ENCODE peak calls at places on chromosome 19, in seven cellular contexts. D, R, G, S, O, P and J are unnamed samples.

GRCh38 chr19:49676136-49676689 is 858 bp upstream of the PRMT1 start:
- DNase-seq in S (peak; percentile 95), D (peak; percentile 93), R (peak; percentile 96), P (peak; percentile 89), O (peak; percentile 89), G (peak; percentile 90), J (peak; percentile 93)

GRCh38 chr19:13089139-13089856 is 13.4 kb downstream of the LYL1 start:
- DNase-seq in R (peak; percentile 61), G (no peak), O (peak; percentile 79), P (no peak), S (no peak), D (no peak), J (peak; percentile 69)

GRCh38 chr19:56988271-56988670 is 131.5 kb upstream of the USP29 start:
- DNase-seq in R (no peak), G (no peak), P (no peak), D (no peak), S (no peak), O (no peak), J (no peak)

GRCh38 chr19:13417054-13417453 is 89.2 kb downstream of the CACNA1A start:
- DNase-seq in D (no peak), S (no peak), O (no peak), R (no peak), P (no peak), G (no peak), J (no peak)

GRCh38 chr19:35355851-35356460 is 2.3 kb upstream of the FFAR3 start:
- DNase-seq in R (no peak), O (no peak), S (peak; percentile 12), P (no peak), G (no peak), D (no peak), J (no peak)

GRCh38 chr19:15583346-15583745 is 31.7 kb upstream of the CYP4F8 start:
- DNase-seq in G (no peak), S (no peak), O (no peak), D (no peak), R (no peak), P (no peak), J (no peak)

GRCh38 chr19:1027953-1028902 is 1.8 kb downstream of the CNN2 start:
- DNase-seq in S (peak; percentile 95), R (peak; percentile 94), G (peak; percentile 89), O (peak; percentile 77), D (peak; percentile 94), P (peak; percentile 64), J (peak; percentile 95)

GRCh38 chr19:934865-935422 is 9.1 kb downstream of the ARID3A start:
- DNase-seq in P (no peak), O (no peak), R (no peak), S (no peak), G (peak; percentile 57), D (peak; percentile 74), J (peak; percentile 71)

GRCh38 chr19:52102163-52102562 is 6.6 kb upstream of the ZNF841 start:
- DNase-seq in G (no peak), D (no peak), S (no peak), P (no peak), R (no peak), O (no peak), J (no peak)

GRCh38 chr19:38457202-38457601 is 23.7 kb downstream of the RYR1 start:
- DNase-seq in O (no peak), S (no peak), D (no peak), G (no peak), P (no peak), R (no peak), J (no peak)

GRCh38 chr19:50794074-50794777 is 4.0 kb downstream of the ACP4 start:
- DNase-seq in G (no peak), R (no peak), P (no peak), S (no peak), D (no peak), O (no peak), J (peak; percentile 22)

GRCh38 chr19:16113727-16114126 is 2.0 kb downstream of the RAB8A start:
- DNase-seq in G (no peak), O (no peak), S (no peak), R (no peak), P (no peak), D (no peak), J (no peak)

GRCh38 chr19:2225415-2226050 is 10.6 kb downstream of the PLEKHJ1 start:
- DNase-seq in P (no peak), G (no peak), O (no peak), R (no peak), D (no peak), S (no peak), J (no peak)

GRCh38 chr19:2226051-2226839 is 9.9 kb downstream of the PLEKHJ1 start:
- DNase-seq in D (no peak), O (no peak), S (no peak), P (no peak), R (no peak), G (no peak), J (no peak)

GRCh38 chr19:2227415-2228156 is 8.5 kb downstream of the PLEKHJ1 start:
- DNase-seq in G (no peak), P (no peak), R (no peak), S (no peak), O (no peak), D (no peak), J (no peak)

GRCh38 chr19:2228157-2229030 is 7.7 kb downstream of the PLEKHJ1 start:
- DNase-seq in O (no peak), S (no peak), D (no peak), P (no peak), R (no peak), G (no peak), J (no peak)

GRCh38 chr19:2226840-2227360 is 9.2 kb downstream of the PLEKHJ1 start:
- DNase-seq in S (no peak), O (no peak), D (no peak), P (no peak), R (no peak), G (no peak), J (no peak)
- H3K4me2 ChIP-seq in S (no peak overlapping the region), O (no peak overlapping the region), D (no peak overlapping the region), P (no peak overlapping the region), R (no peak overlapping the region), G (no peak overlapping the region), J (no peak overlapping the region)

GRCh38 chr19:40750035-40750284 is 317 bp downstream of the ACTMAP start:
- DNase-seq in P (no peak), R (no peak), D (no peak), G (no peak), O (no peak), S (no peak), J (peak; percentile 25)

GRCh38 chr19:40750285-40751064 is at the start of gene ACTMAP:
- DNase-seq in S (peak; percentile 100), P (peak; percentile 98), R (peak; percentile 100), O (peak; percentile 100), G (peak; percentile 99), D (peak; percentile 99), J (peak; percentile 100)

GRCh38 chr19:40747536-40747935 is 2.7 kb downstream of the ACTMAP start:
- DNase-seq in P (no peak), D (no peak), S (no peak), O (no peak), G (no peak), R (no peak), J (no peak)

GRCh38 chr19:40754611-40755247 is 3.7 kb downstream of the SNRPA start:
- DNase-seq in S (peak; percentile 40), O (no peak), D (no peak), G (no peak), R (no peak), P (no peak), J (peak; percentile 51)

GRCh38 chr19:40751065-40751923 is at the start of gene SNRPA:
- DNase-seq in D (peak; percentile 96), G (peak; percentile 92), O (peak; percentile 98), R (peak; percentile 100), S (peak; percentile 99), P (peak; percentile 95), J (peak; percentile 100)
- H3K4me2 ChIP-seq in D (peak within 1 kb of the TSS; percentile 94), G (peak within 1 kb of the TSS; percentile 94), O (peak within 1 kb of the TSS; percentile 85), R (peak within 1 kb of the TSS; percentile 78), S (peak within 1 kb of the TSS; percentile 94), P (peak within 1 kb of the TSS; percentile 92), J (peak within 1 kb of the TSS; percentile 100)

DNA sequence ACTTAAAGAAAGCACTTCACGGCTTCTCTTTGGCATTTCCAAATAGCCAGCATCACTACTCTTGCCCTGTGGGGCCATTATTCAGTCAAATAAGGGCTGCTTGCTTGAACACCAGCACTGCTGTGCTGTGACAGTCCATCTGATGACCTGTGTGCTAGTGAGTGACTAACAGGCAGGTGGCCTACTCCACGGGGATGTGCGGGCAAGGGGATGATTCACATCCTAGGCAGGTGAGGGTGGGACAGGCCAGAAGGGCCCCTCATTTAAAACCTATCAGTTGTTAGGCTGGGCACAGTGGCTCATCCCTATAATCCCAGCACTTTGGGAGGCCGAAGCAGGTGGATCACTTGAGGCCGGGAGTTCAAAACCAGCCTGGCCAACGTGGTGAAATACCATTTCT is 8.2 kb downstream of the CCNE1 start:
- DNase-seq in D (no peak), G (no peak), S (no peak), R (no peak), O (no peak), P (peak; percentile 85), J (no peak)
- H3K4me2 ChIP-seq in D (no peak overlapping the region), G (no peak overlapping the region), S (no peak overlapping the region), R (no peak overlapping the region), O (no peak overlapping the region), P (peak overlapping the region; percentile 8), J (no peak overlapping the region)

DNA sequence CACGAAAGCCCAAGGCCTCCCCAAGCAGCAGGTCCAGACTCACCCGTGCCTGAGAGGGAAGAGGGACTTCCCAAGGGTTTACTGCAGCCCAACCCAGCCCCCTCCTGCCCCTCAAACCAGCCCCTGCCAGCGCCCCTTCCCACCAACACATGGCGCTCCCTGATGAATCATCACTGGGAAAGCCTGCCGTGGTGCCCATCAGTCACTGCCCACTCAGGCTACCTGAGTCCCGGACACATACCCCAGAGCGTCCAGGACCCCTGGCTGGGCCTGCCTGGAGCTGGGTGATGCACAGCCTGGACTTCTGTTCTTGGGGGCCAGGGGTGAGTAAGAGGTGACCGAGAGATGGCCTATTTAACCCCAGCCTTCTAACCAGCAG is 60.6 kb downstream of the MLLT1 start:
- DNase-seq in O (no peak), S (no peak), D (no peak), G (no peak), P (no peak), R (no peak), J (no peak)
- H3K4me2 ChIP-seq in O (no peak overlapping the region), S (no peak overlapping the region), D (no peak overlapping the region), G (no peak overlapping the region), P (no peak overlapping the region), R (no peak overlapping the region), J (no peak overlapping the region)

DNA sequence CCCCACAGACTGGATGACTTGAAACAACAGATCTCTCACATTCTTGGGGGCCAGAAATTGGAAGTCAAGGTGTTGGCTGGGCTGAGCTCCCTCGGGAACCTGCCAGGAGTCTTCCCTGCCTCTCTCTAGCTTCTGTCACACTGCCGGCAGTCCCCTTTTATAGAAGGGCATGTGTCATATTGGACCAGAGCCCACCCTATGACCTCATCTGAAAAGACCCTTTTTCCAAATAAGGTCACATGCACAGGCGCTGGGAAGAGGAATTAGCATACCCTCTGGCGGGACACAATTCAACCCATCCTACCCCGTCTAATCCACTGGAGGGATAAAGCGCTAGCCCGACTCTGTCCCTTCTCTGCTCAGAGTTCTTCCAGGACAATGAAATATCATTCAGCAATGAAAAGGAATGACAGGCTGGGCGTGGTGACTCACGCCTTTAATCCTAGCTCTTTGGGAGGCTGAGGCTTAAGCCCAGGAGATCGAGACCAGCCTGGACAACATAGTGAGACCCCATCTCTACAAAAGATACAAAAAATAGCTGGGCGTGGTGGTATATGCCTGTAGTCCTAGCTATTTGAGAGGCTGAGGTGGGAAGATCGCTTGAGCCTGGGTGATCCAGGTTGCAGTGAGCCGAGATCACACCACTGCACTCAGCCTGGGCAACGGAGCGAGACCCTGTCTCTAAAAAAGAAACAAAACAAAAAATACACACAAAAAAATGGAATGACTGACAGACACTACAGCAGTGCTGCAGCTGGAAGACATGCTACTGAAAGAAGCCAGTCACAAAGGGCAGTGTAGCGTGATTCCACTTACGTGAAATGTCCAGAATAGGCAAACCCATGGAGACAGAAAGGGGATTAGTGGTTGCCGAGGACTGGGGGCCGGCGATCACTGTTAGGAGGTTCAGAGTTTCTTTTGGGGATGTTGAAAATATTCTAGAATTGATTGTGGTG is 28.5 kb downstream of the MEIS3 start:
- DNase-seq in D (peak; percentile 27), S (no peak), O (no peak), G (no peak), P (no peak), R (peak; percentile 28), J (peak; percentile 12)
- H3K4me2 ChIP-seq in D (no peak overlapping the region), S (no peak overlapping the region), O (no peak overlapping the region), G (no peak overlapping the region), P (no peak overlapping the region), R (no peak overlapping the region), J (no peak overlapping the region)